ENCODE peak calls at places on chromosomes 11 and 22, in ten cellular contexts. A is stimulated activated CD8-positive, alpha-beta memory T cell treated with anti-CD3 and anti-CD28 coated beads, Interleukin-7, amount 100 ng/mL, for 48 hours; E is WERI-Rb-1; N is activated naive CD4-positive, alpha-beta T cell treated with anti-CD3 and anti-CD28 coated beads for 36 hours; U is OCI-M1; S is fibroblast of villous mesenchyme; W is left kidney; F is Peyer's patch; K is stimulated activated CD4-positive, alpha-beta T cell treated with anti-CD3 and anti-CD28 coated beads, Interleukin-2, amount 100 ng/mL, for 48 hours; L is activated T-helper 1 cell treated with Interleukin-2 at 50 U/mL for 16 hours. J is an unnamed sample.

GRCh38 chr11:102158151-102158734 is 48.0 kb downstream of the YAP1 start:
- DNase-seq in F (no peak), W (no peak), U (no peak), A (no peak), E (no peak), L (no peak), S (no peak), K (no peak), N (no peak), J (no peak)

GRCh38 chr11:133940034-133940433 is 16.7 kb downstream of the IGSF9B start:
- DNase-seq in K (no peak), W (no peak), E (no peak), N (no peak), U (no peak), L (no peak), A (no peak), F (no peak), S (no peak), J (no peak)

GRCh38 chr11:70138403-70138802 is 60.3 kb downstream of the ANO1 start:
- DNase-seq in N (no peak), W (no peak), A (no peak), F (no peak), K (no peak), U (no peak), L (no peak), S (no peak), E (no peak), J (no peak)

GRCh38 chr22:32389685-32390084 is 22.4 kb downstream of the RTCB start:
- DNase-seq in L (no peak), K (no peak), W (peak; percentile 65), A (no peak), F (no peak), E (peak; percentile 26), U (peak; percentile 37), S (peak; percentile 8), N (peak; percentile 38), J (peak; percentile 23)

GRCh38 chr11:131511794-131512193 is 141.4 kb downstream of the NTM start:
- DNase-seq in F (peak; percentile 63), U (peak; percentile 46), W (peak; percentile 74), L (no peak), E (peak; percentile 73), N (peak; percentile 15), K (no peak), S (no peak), A (no peak), J (peak; percentile 25)

GRCh38 chr22:40258463-40259046 is 80.8 kb downstream of the TNRC6B start:
- DNase-seq in F (no peak), W (no peak), U (no peak), K (no peak), N (peak; percentile 46), S (peak; percentile 63), L (no peak), E (no peak), A (no peak), J (no peak)

GRCh38 chr11:19895776-19896175 is 183.1 kb downstream of the NAV2 start:
- DNase-seq in N (no peak), S (no peak), K (no peak), L (no peak), U (no peak), A (no peak), W (no peak), E (no peak), F (no peak), J (no peak)

GRCh38 chr11:22387126-22387525 is 48.9 kb downstream of the SLC17A6 start:
- DNase-seq in E (no peak), L (no peak), K (no peak), W (no peak), S (no peak), A (no peak), U (no peak), N (no peak), F (no peak), J (no peak)

GRCh38 chr11:115135936-115136335 is 368.3 kb downstream of the CADM1 start:
- DNase-seq in F (no peak), W (no peak), U (no peak), A (no peak), K (no peak), S (no peak), N (no peak), L (no peak), E (no peak), J (no peak)

GRCh38 chr11:70491696-70492472 is 93.6 kb downstream of the CTTN start:
- DNase-seq in L (no peak), U (no peak), F (no peak), E (peak; percentile 2), N (no peak), S (no peak), W (no peak), A (no peak), K (no peak), J (no peak)

GRCh38 chr11:126160345-126161145 is 50.9 kb downstream of the RPUSD4 start:
- DNase-seq in U (no peak), L (no peak), N (no peak), E (peak; percentile 58), A (no peak), F (no peak), K (no peak), W (no peak), S (no peak), J (no peak)

GRCh38 chr11:102197759-102198158 is 87.5 kb downstream of the YAP1 start:
- DNase-seq in F (no peak), W (peak; percentile 68), K (no peak), N (no peak), A (no peak), U (no peak), S (peak; percentile 26), E (no peak), L (no peak), J (no peak)

GRCh38 chr22:43320943-43321900 is 21.9 kb downstream of the SCUBE1 start:
- DNase-seq in E (no peak), S (no peak), N (no peak), U (no peak), K (no peak), A (no peak), W (no peak), L (no peak), F (no peak), J (no peak)

GRCh38 chr11:296976-297665 is 2.2 kb downstream of the IFITM5 start:
- DNase-seq in A (no peak), N (no peak), W (no peak), K (no peak), L (no peak), F (peak; percentile 50), E (no peak), S (no peak), U (no peak), J (no peak)

GRCh38 chr11:125287467-125288232 is 123.1 kb downstream of the PKNOX2 start:
- DNase-seq in L (no peak), U (no peak), A (no peak), N (no peak), S (peak; percentile 22), F (no peak), E (peak; percentile 80), K (no peak), W (peak; percentile 94), J (peak; percentile 66)

GRCh38 chr11:61545341-61545740 is 35.5 kb downstream of the SYT7 start:
- DNase-seq in F (no peak), E (no peak), K (no peak), L (no peak), S (no peak), N (no peak), W (no peak), U (peak; percentile 11), A (no peak), J (no peak)